ENCODE peak calls at places on chromosomes 1 and 21, in eight cellular contexts. One of them, this sample, is unnamed.

GRCh38 chr1:37557402-37557801 is 662 bp downstream of the DNALI1 start:
- DNase-seq in OCI-LY7: no peak
- DNase-seq in transverse colon: no peak
- DNase-seq in PC-3: no peak
- DNase-seq in heart right ventricle: no peak
- DNase-seq in left ventricle myocardium inferior: no peak
- DNase-seq in coronary artery: no peak
- DNase-seq in WERI-Rb-1: no peak
- DNase-seq in this sample: no peak

GRCh38 chr1:200483491-200484143 is 73.8 kb upstream of the ZNF281 start:
- DNase-seq in OCI-LY7: no peak
- DNase-seq in transverse colon: no peak
- DNase-seq in PC-3: peak
- DNase-seq in heart right ventricle: no peak
- DNase-seq in left ventricle myocardium inferior: no peak
- DNase-seq in coronary artery: no peak
- DNase-seq in WERI-Rb-1: peak
- DNase-seq in this sample: peak

GRCh38 chr1:214559079-214559478 is 7.7 kb upstream of the PTPN14 start:
- DNase-seq in OCI-LY7: no peak
- DNase-seq in transverse colon: no peak
- DNase-seq in PC-3: no peak
- DNase-seq in heart right ventricle: no peak
- DNase-seq in left ventricle myocardium inferior: no peak
- DNase-seq in coronary artery: no peak
- DNase-seq in WERI-Rb-1: no peak
- DNase-seq in this sample: no peak

GRCh38 chr1:235045921-235046601 is 82.6 kb downstream of the TOMM20 start:
- DNase-seq in OCI-LY7: no peak
- DNase-seq in transverse colon: no peak
- DNase-seq in PC-3: no peak
- DNase-seq in heart right ventricle: no peak
- DNase-seq in left ventricle myocardium inferior: no peak
- DNase-seq in coronary artery: no peak
- DNase-seq in WERI-Rb-1: peak
- DNase-seq in this sample: no peak

GRCh38 chr1:241444836-241445235 is 74.7 kb downstream of the FH start:
- DNase-seq in OCI-LY7: no peak
- DNase-seq in transverse colon: no peak
- DNase-seq in PC-3: no peak
- DNase-seq in heart right ventricle: no peak
- DNase-seq in left ventricle myocardium inferior: no peak
- DNase-seq in coronary artery: no peak
- DNase-seq in WERI-Rb-1: no peak
- DNase-seq in this sample: no peak

GRCh38 chr1:108695515-108695914 is 3.4 kb downstream of the PRPF38B start:
- DNase-seq in OCI-LY7: no peak
- DNase-seq in transverse colon: no peak
- DNase-seq in PC-3: no peak
- DNase-seq in heart right ventricle: no peak
- DNase-seq in left ventricle myocardium inferior: no peak
- DNase-seq in coronary artery: no peak
- DNase-seq in WERI-Rb-1: no peak
- DNase-seq in this sample: no peak

GRCh38 chr1:197692965-197693364 is 82.3 kb downstream of the DENND1B start:
- DNase-seq in OCI-LY7: peak
- DNase-seq in transverse colon: no peak
- DNase-seq in PC-3: peak
- DNase-seq in heart right ventricle: no peak
- DNase-seq in left ventricle myocardium inferior: no peak
- DNase-seq in coronary artery: no peak
- DNase-seq in WERI-Rb-1: no peak
- DNase-seq in this sample: peak

GRCh38 chr1:152188673-152189591 is 29.9 kb upstream of the RPTN start:
- DNase-seq in OCI-LY7: peak
- DNase-seq in transverse colon: peak
- DNase-seq in PC-3: peak
- DNase-seq in heart right ventricle: peak
- DNase-seq in left ventricle myocardium inferior: peak
- DNase-seq in coronary artery: no peak
- DNase-seq in WERI-Rb-1: peak
- DNase-seq in this sample: peak

GRCh38 chr1:46442317-46443161 is 47.1 kb upstream of the DMBX1 start:
- DNase-seq in OCI-LY7: peak
- DNase-seq in transverse colon: peak
- DNase-seq in PC-3: peak
- DNase-seq in heart right ventricle: peak
- DNase-seq in left ventricle myocardium inferior: peak
- DNase-seq in coronary artery: no peak
- DNase-seq in WERI-Rb-1: peak
- DNase-seq in this sample: peak

DNA sequence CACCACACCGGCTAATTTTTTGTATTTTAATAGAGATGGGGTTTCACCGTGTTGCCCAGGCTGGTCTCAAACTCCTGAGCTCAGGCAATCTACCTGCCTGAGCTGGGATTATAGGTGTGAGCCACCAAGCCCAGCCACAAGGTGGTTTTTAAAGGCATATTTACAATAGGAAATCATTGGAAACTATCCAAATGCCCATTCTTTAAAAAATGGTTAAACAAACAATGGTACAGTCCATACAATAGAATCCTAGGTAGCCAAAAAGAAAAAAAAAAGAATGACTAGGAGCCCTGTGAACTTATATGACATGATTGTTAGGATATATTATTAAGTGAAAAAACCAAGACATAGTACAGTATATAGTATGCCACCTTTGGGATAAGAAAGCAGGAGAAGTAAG is 5.3 kb downstream of the ATP2B4 start:
- DNase-seq in OCI-LY7: no peak
- DNase-seq in transverse colon: no peak
- DNase-seq in PC-3: peak
- DNase-seq in heart right ventricle: no peak
- DNase-seq in left ventricle myocardium inferior: no peak
- DNase-seq in coronary artery: no peak
- DNase-seq in WERI-Rb-1: no peak
- DNase-seq in this sample: no peak
- TF ChIP-seq CTCF in OCI-LY7: no peak
- TF ChIP-seq CTCF in transverse colon: no peak
- TF ChIP-seq CTCF in PC-3: peak
- TF ChIP-seq CTCF in heart right ventricle: no peak
- TF ChIP-seq CTCF in left ventricle myocardium inferior: no peak
- TF ChIP-seq CTCF in coronary artery: no peak
- TF ChIP-seq CTCF in WERI-Rb-1: no peak
- TF ChIP-seq CTCF in this sample: no peak

GRCh38 chr1:3034162-3034561 is 12.9 kb downstream of the ACTRT2 start:
- DNase-seq in OCI-LY7: no peak
- DNase-seq in transverse colon: no peak
- DNase-seq in PC-3: no peak
- DNase-seq in heart right ventricle: no peak
- DNase-seq in left ventricle myocardium inferior: no peak
- DNase-seq in coronary artery: no peak
- DNase-seq in WERI-Rb-1: no peak
- DNase-seq in this sample: no peak
- H3K4me3 ChIP-seq in OCI-LY7: no peak
- H3K4me3 ChIP-seq in transverse colon: no peak
- H3K4me3 ChIP-seq in PC-3: no peak
- H3K4me3 ChIP-seq in heart right ventricle: no peak
- H3K4me3 ChIP-seq in left ventricle myocardium inferior: no peak
- H3K4me3 ChIP-seq in coronary artery: no peak
- H3K4me3 ChIP-seq in WERI-Rb-1: no peak
- H3K4me3 ChIP-seq in this sample: no peak

GRCh38 chr1:163106364-163106987 is 37.3 kb downstream of the RGS4 start:
- DNase-seq in OCI-LY7: no peak
- DNase-seq in transverse colon: no peak
- DNase-seq in PC-3: no peak
- DNase-seq in heart right ventricle: no peak
- DNase-seq in left ventricle myocardium inferior: no peak
- DNase-seq in coronary artery: no peak
- DNase-seq in WERI-Rb-1: no peak
- DNase-seq in this sample: peak
- TF ChIP-seq CTCF in OCI-LY7: no peak
- TF ChIP-seq CTCF in transverse colon: no peak
- TF ChIP-seq CTCF in PC-3: no peak
- TF ChIP-seq CTCF in heart right ventricle: no peak
- TF ChIP-seq CTCF in left ventricle myocardium inferior: no peak
- TF ChIP-seq CTCF in coronary artery: no peak
- TF ChIP-seq CTCF in WERI-Rb-1: no peak
- TF ChIP-seq CTCF in this sample: no peak

DNA sequence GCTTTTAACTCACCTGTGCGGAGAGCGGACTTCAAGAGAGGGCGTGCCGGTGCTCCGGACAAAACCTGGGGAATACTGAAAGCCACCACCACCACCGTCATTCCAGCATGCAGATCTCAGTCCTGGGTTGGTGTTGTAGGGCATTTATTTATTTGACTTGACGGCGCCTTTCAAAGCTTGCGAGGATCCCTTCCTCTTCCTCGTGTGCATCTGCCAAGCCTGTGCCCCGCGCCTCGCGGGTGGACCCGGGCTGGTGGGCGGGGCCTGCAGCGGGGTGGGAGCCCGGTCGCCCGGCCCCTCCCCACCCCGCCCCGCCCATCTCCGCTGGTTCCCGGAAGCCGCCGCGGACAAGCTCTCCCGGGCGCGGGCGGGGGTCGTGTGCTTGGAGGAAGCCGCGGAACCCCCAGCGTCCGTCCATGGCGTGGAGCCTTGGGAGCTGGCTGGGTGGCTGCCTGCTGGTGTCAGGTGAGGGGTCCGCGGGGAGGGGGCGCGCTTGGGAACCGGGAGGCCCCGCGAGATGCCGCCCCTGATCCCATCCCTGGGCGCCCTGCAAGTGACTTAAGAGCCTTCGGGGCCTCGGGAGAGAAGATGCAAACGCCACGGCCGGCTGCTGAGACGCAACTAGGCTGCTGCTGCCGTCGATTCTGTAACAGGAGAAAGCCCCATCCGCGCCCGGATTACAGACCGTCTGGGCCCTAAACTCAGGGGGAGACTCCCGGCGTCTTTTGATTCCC is at the start of gene IL10RB:
- DNase-seq in OCI-LY7: peak
- DNase-seq in transverse colon: peak
- DNase-seq in PC-3: peak
- DNase-seq in heart right ventricle: peak
- DNase-seq in left ventricle myocardium inferior: peak
- DNase-seq in coronary artery: no peak
- DNase-seq in WERI-Rb-1: peak
- DNase-seq in this sample: peak
- H3K4me3 ChIP-seq in OCI-LY7: peak
- H3K4me3 ChIP-seq in transverse colon: peak
- H3K4me3 ChIP-seq in PC-3: peak
- H3K4me3 ChIP-seq in heart right ventricle: peak
- H3K4me3 ChIP-seq in left ventricle myocardium inferior: peak
- H3K4me3 ChIP-seq in coronary artery: peak
- H3K4me3 ChIP-seq in WERI-Rb-1: peak
- H3K4me3 ChIP-seq in this sample: peak

DNA sequence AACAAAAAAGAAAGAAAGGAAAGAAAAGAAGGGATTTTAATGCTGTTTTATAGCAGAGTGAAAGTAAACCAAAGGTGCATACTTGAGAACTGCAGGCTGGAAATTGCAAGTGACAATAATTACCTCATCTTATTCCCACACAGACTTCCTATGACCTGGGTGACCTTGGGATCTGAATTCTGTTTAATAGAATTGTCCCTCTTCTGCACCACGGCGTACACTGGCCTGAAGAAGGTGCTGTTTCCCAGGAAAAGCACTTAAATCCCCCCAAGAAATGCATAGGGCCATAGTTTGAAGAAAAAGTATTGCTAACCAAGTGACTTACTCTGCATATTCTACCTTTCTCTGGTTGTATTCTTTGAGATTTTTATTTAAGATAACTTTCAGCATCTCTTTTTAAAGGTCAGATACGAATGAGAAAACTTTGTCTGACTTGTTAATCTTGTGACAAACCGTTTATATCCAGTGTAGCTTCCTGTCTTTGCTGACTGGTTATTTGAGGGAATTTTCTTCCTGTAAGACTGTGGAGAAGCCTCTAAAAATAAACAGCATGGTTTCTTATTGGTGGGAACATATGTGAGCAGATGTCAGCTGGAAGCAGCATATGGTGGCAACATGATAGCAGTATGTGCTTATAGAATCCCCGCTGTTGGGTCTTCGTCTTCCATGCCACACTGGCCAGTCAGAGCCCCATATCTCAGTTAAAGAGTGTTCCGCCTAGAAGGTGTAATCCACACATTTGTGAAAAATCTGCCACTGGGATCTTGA is 16.3 kb downstream of the TGFB2 start:
- DNase-seq in OCI-LY7: no peak
- DNase-seq in transverse colon: no peak
- DNase-seq in PC-3: peak
- DNase-seq in heart right ventricle: no peak
- DNase-seq in left ventricle myocardium inferior: no peak
- DNase-seq in coronary artery: no peak
- DNase-seq in WERI-Rb-1: peak
- DNase-seq in this sample: peak
- TF ChIP-seq CTCF in OCI-LY7: peak
- TF ChIP-seq CTCF in transverse colon: no peak
- TF ChIP-seq CTCF in PC-3: peak
- TF ChIP-seq CTCF in heart right ventricle: peak
- TF ChIP-seq CTCF in left ventricle myocardium inferior: peak
- TF ChIP-seq CTCF in coronary artery: peak
- TF ChIP-seq CTCF in WERI-Rb-1: peak
- TF ChIP-seq CTCF in this sample: peak

GRCh38 chr1:195851804-195852203 is 756.4 kb downstream of the KCNT2 start:
- DNase-seq in OCI-LY7: no peak
- DNase-seq in transverse colon: no peak
- DNase-seq in PC-3: peak
- DNase-seq in heart right ventricle: no peak
- DNase-seq in left ventricle myocardium inferior: no peak
- DNase-seq in coronary artery: no peak
- DNase-seq in WERI-Rb-1: no peak
- DNase-seq in this sample: no peak

GRCh38 chr1:195851016-195851591 is 757.1 kb downstream of the KCNT2 start:
- DNase-seq in OCI-LY7: no peak
- DNase-seq in transverse colon: no peak
- DNase-seq in PC-3: peak
- DNase-seq in heart right ventricle: no peak
- DNase-seq in left ventricle myocardium inferior: no peak
- DNase-seq in coronary artery: no peak
- DNase-seq in WERI-Rb-1: no peak
- DNase-seq in this sample: no peak

GRCh38 chr1:195849180-195849579 is 759.1 kb downstream of the KCNT2 start:
- DNase-seq in OCI-LY7: no peak
- DNase-seq in transverse colon: no peak
- DNase-seq in PC-3: no peak
- DNase-seq in heart right ventricle: no peak
- DNase-seq in left ventricle myocardium inferior: no peak
- DNase-seq in coronary artery: no peak
- DNase-seq in WERI-Rb-1: no peak
- DNase-seq in this sample: no peak
- H3K4me3 ChIP-seq in OCI-LY7: no peak
- H3K4me3 ChIP-seq in transverse colon: no peak
- H3K4me3 ChIP-seq in PC-3: no peak
- H3K4me3 ChIP-seq in heart right ventricle: no peak
- H3K4me3 ChIP-seq in left ventricle myocardium inferior: no peak
- H3K4me3 ChIP-seq in coronary artery: no peak
- H3K4me3 ChIP-seq in WERI-Rb-1: no peak
- H3K4me3 ChIP-seq in this sample: no peak